ENCODE peak calls at places on chromosome 16, in six cellular contexts. U is fibroblast of lung, Q is pancreas, M is K562, E is GM23248, S is neuronal stem cell. V is an unnamed sample. For H3K4me1, the result is how much of the 10 kb centered on the place peaks cover.

GRCh38 chr16:68388124-68388523 is 60.2 kb downstream of the SMPD3 start:
- DNase-seq in U (no peak), S (no peak), Q (no peak), E (no peak), M (no peak), V (no peak)

GRCh38 chr16:77323695-77324094 is 111.1 kb downstream of the ADAMTS18 start:
- DNase-seq in U (no peak), M (no peak), Q (no peak), S (no peak), E (no peak), V (no peak)

GRCh38 chr16:23026777-23027362 is 122.4 kb downstream of the USP31 start:
- DNase-seq in E (peak), U (peak), Q (no peak), S (peak), M (no peak), V (no peak)

GRCh38 chr16:4217246-4218131 is 24.4 kb downstream of the SRL start:
- DNase-seq in E (peak), M (no peak), Q (no peak), S (no peak), U (no peak), V (no peak)

GRCh38 chr16:83953796-83954576 is 946 bp downstream of the OSGIN1 start:
- DNase-seq in Q (no peak), E (peak), M (peak), U (peak), S (no peak), V (no peak)

GRCh38 chr16:3101018-3101840 is 2.1 kb upstream of the ZSCAN10 start:
- DNase-seq in U (no peak), Q (no peak), S (no peak), E (peak), M (peak), V (peak)

GRCh38 chr16:81575834-81576233 is 131.2 kb downstream of the CMIP start:
- DNase-seq in M (no peak), S (no peak), E (no peak), U (no peak), Q (no peak), V (no peak)

GRCh38 chr16:83021049-83021448 is 394.3 kb downstream of the CDH13 start:
- DNase-seq in S (no peak), E (no peak), M (no peak), Q (no peak), U (no peak), V (no peak)

GRCh38 chr16:65975049-65975708 is 391.3 kb upstream of the CDH5 start:
- DNase-seq in Q (no peak), U (peak), E (peak), M (peak), S (no peak), V (no peak)

GRCh38 chr16:59385953-59386352 is 651.8 kb upstream of the GOT2 start:
- DNase-seq in Q (no peak), S (no peak), U (peak), M (no peak), E (peak), V (no peak)

GRCh38 chr16:324201-324450 is 28.4 kb downstream of the AXIN1 start:
- DNase-seq in U (no peak), E (no peak), Q (no peak), S (no peak), M (no peak), V (no peak)

GRCh38 chr16:188674-189073 is 8.4 kb downstream of the HBQ1 start:
- DNase-seq in E (no peak), M (no peak), Q (no peak), U (no peak), S (no peak), V (peak)

GRCh38 chr16:67277294-67277998 is 1.9 kb upstream of the PLEKHG4 start:
- DNase-seq in Q (no peak), S (no peak), M (peak), E (peak), U (peak), V (no peak)

GRCh38 chr16:12661656-12662172 is 142.0 kb downstream of the CPPED1 start:
- DNase-seq in S (peak), M (peak), U (peak), Q (no peak), E (peak), V (no peak)

GRCh38 chr16:82456683-82457082 is 170.1 kb upstream of the CDH13 start:
- DNase-seq in Q (peak), U (peak), M (peak), S (peak), E (peak), V (no peak)

GRCh38 chr16:68086336-68086821 is 1.2 kb downstream of the NFATC3 start:
- DNase-seq in E (peak), M (peak), U (peak), Q (no peak), S (no peak), V (no peak)

GRCh38 chr16:82062645-82063058 is 27.6 kb downstream of the HSD17B2 start:
- DNase-seq in E (peak), S (no peak), Q (no peak), U (peak), M (no peak), V (no peak)

GRCh38 chr16:66662445-66663194 is 33.9 kb downstream of the CMTM4 start:
- DNase-seq in M (peak), S (no peak), U (peak), E (peak), Q (no peak), V (no peak)

GRCh38 chr16:52976539-52977167 is 76.0 kb downstream of the CHD9NB start:
- DNase-seq in S (no peak), Q (no peak), U (peak), E (peak), M (peak), V (no peak)

GRCh38 chr16:68382296-68382718 is 66.0 kb downstream of the SMPD3 start:
- DNase-seq in E (no peak), Q (peak), M (no peak), U (no peak), S (no peak), V (no peak)

GRCh38 chr16:6081320-6081976 is 983.9 kb upstream of the EEF2KMT start:
- DNase-seq in M (peak), U (peak), S (peak), Q (peak), E (peak), V (no peak)

GRCh38 chr16:77723108-77723514 is 797 bp downstream of the NUDT7 start:
- DNase-seq in E (peak), Q (no peak), U (peak), S (no peak), M (peak), V (no peak)

GRCh38 chr16:84950906-84951305 is 60.4 kb downstream of the ZDHHC7 start:
- DNase-seq in U (no peak), E (peak), M (peak), S (no peak), Q (no peak), V (no peak)

GRCh38 chr16:85331685-85332084 is 219.4 kb upstream of the CIBAR2 start:
- DNase-seq in E (no peak), S (no peak), U (no peak), M (no peak), Q (no peak), V (no peak)

GRCh38 chr16:4266372-4266771 is 6.5 kb downstream of the TFAP4 start:
- DNase-seq in E (no peak), M (peak), Q (no peak), S (no peak), U (no peak), V (no peak)

GRCh38 chr16:54268340-54268739 is 18.2 kb downstream of the IRX3 start:
- DNase-seq in U (no peak), E (no peak), M (no peak), Q (no peak), S (no peak), V (no peak)

GRCh38 chr16:87847467-87847784 is 21.9 kb downstream of the SLC7A5 start:
- DNase-seq in U (no peak), S (no peak), E (no peak), Q (no peak), M (no peak), V (no peak)
- H3K4me1 ChIP-seq in U (under half), S (under half), E (under half), Q (under half), M (half or more), V (under half)

GRCh38 chr16:27446721-27447120 is 44.7 kb downstream of the IL21R start:
- DNase-seq in E (no peak), Q (no peak), M (no peak), U (no peak), S (no peak), V (peak)
- H3K27ac ChIP-seq in E (no peak), Q (no peak), M (no peak), U (no peak), S (no peak), V (peak)

GRCh38 chr16:11148045-11148444 is 108.0 kb downstream of the SOCS1 start:
- DNase-seq in M (no peak), E (no peak), U (no peak), S (no peak), Q (no peak), V (no peak)
- H3K4me1 ChIP-seq in M (under half), E (under half), U (under half), S (under half), Q (under half), V (under half)

GRCh38 chr16:57630402-57630787 is 2.0 kb downstream of the ADGRG1 start:
- DNase-seq in U (no peak), E (no peak), M (no peak), Q (no peak), S (no peak), V (no peak)
- H3K27ac ChIP-seq in U (no peak), E (no peak), M (no peak), Q (no peak), S (no peak), V (no peak)

DNA sequence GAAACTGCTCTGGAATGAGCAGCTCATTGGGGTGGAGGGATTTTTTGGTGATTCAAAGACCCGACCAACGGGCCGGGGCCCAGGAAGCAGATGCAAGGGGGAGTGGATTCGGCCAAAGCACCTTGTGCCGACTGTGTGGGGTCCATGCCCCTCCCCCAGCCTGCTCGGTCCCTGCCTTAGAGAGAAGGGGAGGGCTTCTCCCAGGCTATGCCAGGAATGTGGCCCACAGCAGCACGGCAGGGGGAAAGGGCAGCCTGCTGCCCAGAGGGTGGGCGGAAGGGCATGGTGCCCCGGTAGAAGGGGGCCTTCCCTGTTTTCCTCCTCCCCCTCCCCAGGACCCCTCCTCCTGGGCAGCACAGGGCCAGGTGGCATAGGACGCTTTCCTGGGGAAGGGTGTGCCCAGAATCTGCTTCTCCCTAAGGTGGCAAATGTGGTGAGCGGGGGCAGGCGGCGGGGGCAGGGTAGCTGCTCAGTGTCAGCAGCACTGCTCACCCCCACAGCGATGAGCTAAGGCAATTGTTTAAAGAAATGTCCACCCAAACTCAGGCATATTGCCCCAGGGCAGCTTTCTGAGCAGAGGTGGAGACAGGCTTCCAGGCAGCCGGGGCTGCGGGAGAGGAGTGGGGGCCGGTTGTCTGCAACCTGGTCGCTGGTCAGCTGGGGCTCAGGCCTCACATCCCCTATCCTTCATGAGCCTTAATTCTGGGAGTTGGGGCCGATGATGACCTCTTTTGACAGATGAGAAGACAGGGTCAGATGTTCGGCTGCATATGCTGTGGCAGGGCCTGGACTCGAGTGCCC is 33.9 kb upstream of the MLKL start:
- DNase-seq in Q (no peak), U (no peak), M (no peak), E (peak), S (peak), V (no peak)
- H3K4me1 ChIP-seq in Q (under half), U (under half), M (under half), E (under half), S (under half), V (under half)

DNA sequence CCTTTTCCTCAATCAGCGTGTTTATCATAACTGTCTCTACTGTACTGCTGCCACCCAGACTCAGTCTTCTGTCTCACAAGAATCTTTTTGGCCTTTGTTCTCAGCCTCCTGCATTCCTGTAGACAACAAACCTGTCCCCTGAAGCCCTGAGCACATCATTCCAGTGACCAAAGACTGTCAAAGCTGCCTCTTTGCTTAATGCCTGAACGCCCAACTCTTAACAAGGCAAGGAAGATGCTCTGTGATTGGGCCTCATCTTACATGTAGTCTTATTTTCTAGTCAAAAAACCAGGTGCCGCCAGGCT is 29.3 kb upstream of the AQP8 start:
- DNase-seq in Q (no peak), S (no peak), M (no peak), E (no peak), U (no peak), V (no peak)
- H3K27ac ChIP-seq in Q (no peak), S (no peak), M (no peak), E (no peak), U (no peak), V (no peak)

GRCh38 chr16:88974080-88974479 is 2.9 kb downstream of the CBFA2T3 start:
- DNase-seq in Q (no peak), U (no peak), S (no peak), M (no peak), E (no peak), V (no peak)
- H3K4me1 ChIP-seq in Q (under half), U (under half), S (under half), M (half or more), E (under half), V (under half)

DNA sequence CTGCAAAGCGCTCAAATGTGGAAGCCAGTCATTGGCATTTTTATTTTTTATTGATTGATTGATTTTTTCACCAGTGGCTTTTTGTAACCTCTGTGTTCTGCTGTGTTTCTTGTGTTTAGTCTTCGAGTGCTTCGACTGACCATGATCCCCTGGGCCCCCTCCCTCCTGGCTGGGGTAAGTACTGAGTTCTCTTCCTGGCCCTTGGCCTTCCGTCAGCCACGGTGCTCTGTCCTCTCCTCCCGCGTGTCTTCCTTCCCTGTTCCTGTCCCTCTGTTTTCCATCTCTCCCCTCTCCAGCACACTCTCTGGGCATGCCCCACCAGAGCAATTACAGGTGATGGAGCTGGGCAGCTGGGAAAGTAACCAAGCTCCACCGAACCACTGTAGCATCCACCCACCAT is 25.8 kb upstream of the CLEC18A start:
- DNase-seq in M (no peak), S (no peak), E (no peak), Q (no peak), U (no peak), V (no peak)
- H3K27ac ChIP-seq in M (no peak), S (no peak), E (peak), Q (peak), U (peak), V (no peak)

DNA sequence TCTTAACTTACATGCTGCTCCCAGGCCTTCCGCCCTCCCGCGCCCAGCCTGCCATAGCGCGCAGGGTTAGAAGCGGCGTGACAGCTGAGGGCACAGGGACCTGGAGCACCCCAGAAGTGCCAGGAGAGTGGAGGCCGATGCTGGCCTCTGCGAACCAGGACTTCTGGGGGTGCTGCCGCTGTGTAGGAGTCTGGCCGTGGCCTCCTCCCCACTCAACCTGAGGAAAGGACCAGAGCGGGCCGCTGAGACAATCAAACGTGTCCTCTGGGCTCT is 1.9 kb upstream of the TMEM204 start:
- DNase-seq in U (no peak), E (peak), M (no peak), Q (no peak), S (no peak), V (no peak)
- H3K4me1 ChIP-seq in U (under half), E (under half), M (half or more), Q (under half), S (under half), V (under half)

V was measured in naive thymus-derived CD4-positive, alpha-beta T cell.